ENCODE peak calls at places on chromosomes 5 and 9, in five cellular contexts. D is fibroblast of pulmonary artery, O is IMR-90, T is AG10803, I is AG09309. Z is an unnamed sample.

GRCh38 chr5:73160239-73160671 is 12.7 kb upstream of the TMEM174 start:
- DNase-seq in D (no peak), O (no peak), T (no peak), I (no peak), Z (no peak)

GRCh38 chr5:107670028-107670926 is 460 bp downstream of the EFNA5 start:
- DNase-seq in D (peak), O (peak), T (no peak), I (no peak), Z (no peak)

GRCh38 chr5:73448072-73448432 is 525 bp downstream of the FOXD1 start:
- DNase-seq in D (no peak), O (no peak), T (no peak), I (no peak), Z (no peak)

GRCh38 chr5:32934529-32934928 is 223.4 kb downstream of the NPR3 start:
- DNase-seq in D (no peak), O (no peak), T (no peak), I (no peak), Z (no peak)

GRCh38 chr5:147530801-147531389 is 21.0 kb upstream of the DPYSL3 start:
- DNase-seq in D (peak), O (peak), T (peak), I (peak), Z (peak)

GRCh38 chr9:114054191-114054690 is 23.9 kb downstream of the AMBP start:
- DNase-seq in D (no peak), O (no peak), T (no peak), I (no peak), Z (no peak)

GRCh38 chr5:10461904-10462542 is 20.3 kb downstream of the ROPN1L start:
- DNase-seq in D (no peak), O (no peak), T (peak), I (no peak), Z (no peak)

GRCh38 chr5:74326571-74327338 is 313.8 kb downstream of the ENC1 start:
- DNase-seq in D (peak), O (peak), T (peak), I (peak), Z (peak)

GRCh38 chr9:14910178-14910805 is at the start of gene FREM1:
- DNase-seq in D (peak), O (no peak), T (no peak), I (no peak), Z (peak)

GRCh38 chr9:138058181-138058580 is 180.6 kb downstream of the CACNA1B start:
- DNase-seq in D (no peak), O (no peak), T (no peak), I (no peak), Z (no peak)

GRCh38 chr5:144304683-144305082 is 134.0 kb downstream of the KCTD16 start:
- DNase-seq in D (no peak), O (no peak), T (no peak), I (no peak), Z (no peak)
- TF ChIP-seq CTCF in D (no peak), O (no peak), T (no peak), I (no peak), Z (no peak)

DNA sequence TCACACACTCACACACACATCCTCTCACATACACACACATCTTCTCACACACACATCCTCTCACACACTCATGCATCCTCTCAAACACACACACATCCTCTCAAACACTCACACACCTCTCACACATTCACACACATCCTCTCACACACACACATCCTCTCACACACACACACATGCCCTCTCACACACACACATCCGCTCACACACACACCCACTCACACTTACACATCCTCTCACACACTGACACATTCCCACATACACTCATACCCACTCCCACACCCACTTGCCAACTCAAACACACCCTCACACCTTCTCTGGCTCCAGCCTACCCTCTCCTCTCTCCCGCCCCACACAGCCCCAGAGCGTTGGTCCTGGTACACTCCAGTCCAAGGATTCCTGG is 127.9 kb upstream of the SLC30A5 start:
- DNase-seq in D (no peak), O (no peak), T (no peak), I (no peak), Z (no peak)
- H3K4me3 ChIP-seq in D (no peak), O (no peak), T (no peak), I (no peak), Z (no peak)

GRCh38 chr5:988316-988715 is 20.3 kb upstream of the NKD2 start:
- DNase-seq in D (no peak), O (no peak), T (no peak), I (no peak), Z (no peak)

GRCh38 chr5:994272-994607 is 14.4 kb upstream of the NKD2 start:
- DNase-seq in D (no peak), O (no peak), T (no peak), I (no peak), Z (no peak)

GRCh38 chr5:987761-988160 is 20.8 kb upstream of the NKD2 start:
- DNase-seq in D (no peak), O (no peak), T (no peak), I (no peak), Z (no peak)

GRCh38 chr5:991472-992267 is 16.9 kb upstream of the NKD2 start:
- DNase-seq in D (no peak), O (no peak), T (no peak), I (no peak), Z (no peak)

GRCh38 chr5:989961-990530 is 18.6 kb upstream of the NKD2 start:
- DNase-seq in D (peak), O (no peak), T (no peak), I (no peak), Z (peak)
- TF ChIP-seq CTCF in D (peak), O (no peak), T (no peak), I (no peak), Z (peak)

DNA sequence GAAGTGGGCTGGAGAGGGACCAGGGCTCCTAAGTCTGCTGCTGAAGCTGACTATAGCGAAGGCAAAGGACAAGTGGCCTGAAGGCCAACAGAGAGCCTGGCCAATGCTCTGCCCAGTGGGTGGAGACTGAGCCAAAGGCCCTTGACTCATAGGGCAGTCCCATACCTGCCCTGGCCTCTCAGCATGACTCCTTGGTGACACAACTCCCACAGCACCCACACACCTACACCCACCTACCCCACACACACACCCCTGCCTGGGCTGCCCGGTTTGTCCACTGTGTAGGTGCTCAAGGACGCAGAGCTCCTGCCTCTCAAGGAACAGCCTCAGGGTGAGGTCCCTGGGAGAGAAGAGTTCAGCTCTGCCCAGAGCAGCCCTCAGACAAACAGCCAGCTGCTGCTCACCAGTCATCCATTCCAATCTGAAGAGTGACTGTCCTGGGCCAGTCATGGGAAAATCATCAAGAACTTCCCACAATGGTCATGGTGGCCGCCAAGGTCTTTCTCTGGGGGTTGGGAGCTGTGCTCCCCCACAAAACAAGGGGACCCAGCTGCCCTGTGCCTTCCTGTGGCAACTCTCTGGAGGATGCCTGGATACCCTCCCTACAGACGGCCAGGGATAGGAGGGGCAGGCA is 5.0 kb downstream of the TNIP1 start:
- DNase-seq in D (no peak), O (peak), T (peak), I (no peak), Z (peak)
- H3K4me3 ChIP-seq in D (no peak), O (no peak), T (no peak), I (no peak), Z (no peak)

GRCh38 chr5:179119415-179120170 is 59.4 kb downstream of the ZNF354C start:
- DNase-seq in D (no peak), O (no peak), T (no peak), I (no peak), Z (no peak)

GRCh38 chr5:179115845-179116524 is 55.8 kb downstream of the ZNF354C start:
- DNase-seq in D (no peak), O (no peak), T (no peak), I (no peak), Z (no peak)

GRCh38 chr5:179120421-179120861 is 60.3 kb downstream of the ZNF354C start:
- DNase-seq in D (no peak), O (no peak), T (no peak), I (no peak), Z (no peak)

GRCh38 chr5:179118756-179119414 is 58.7 kb downstream of the ZNF354C start:
- DNase-seq in D (no peak), O (no peak), T (no peak), I (no peak), Z (no peak)

DNA sequence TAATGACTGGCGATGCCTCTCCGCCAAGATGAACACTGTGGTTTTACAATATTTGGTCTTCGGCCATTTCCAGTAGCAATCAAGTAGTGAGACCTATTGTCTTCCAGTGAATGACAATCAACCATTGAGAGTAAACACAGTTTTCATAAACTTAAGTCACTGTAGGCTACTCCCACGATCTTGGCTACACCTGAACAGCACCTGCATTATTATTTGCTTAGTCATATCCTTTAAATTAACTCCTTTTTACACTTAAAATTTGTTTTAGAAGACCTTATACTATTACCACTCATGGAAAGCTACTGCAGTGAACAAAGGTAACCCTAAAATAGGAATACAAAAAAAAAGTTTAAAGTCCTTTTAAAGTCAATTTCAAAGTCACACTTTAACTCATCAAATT is 58.2 kb downstream of the ZNF354C start:
- DNase-seq in D (no peak), O (no peak), T (no peak), I (no peak), Z (no peak)
- TF ChIP-seq CTCF in D (no peak), O (no peak), T (no peak), I (no peak), Z (no peak)

DNA sequence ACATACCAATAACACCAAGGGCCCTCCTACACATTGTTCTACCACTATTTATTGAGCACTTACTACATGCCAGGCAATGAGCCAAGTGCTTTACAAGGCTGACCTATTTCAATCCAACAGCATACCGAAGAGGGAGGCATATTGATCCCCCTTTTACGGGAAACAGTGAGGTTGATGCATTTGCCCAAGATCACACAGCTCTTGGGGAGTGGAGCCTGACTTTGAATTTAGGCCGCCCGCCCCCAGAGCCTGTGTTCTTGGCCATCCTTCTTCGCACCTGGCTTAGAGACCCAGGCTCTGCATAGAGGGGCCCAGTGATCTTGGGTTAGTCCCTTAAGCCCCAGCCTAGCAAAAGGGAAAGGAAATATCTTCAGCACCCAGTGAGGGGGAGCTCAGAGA is 158.1 kb upstream of the IER5L start:
- DNase-seq in D (peak), O (peak), T (peak), I (peak), Z (peak)
- H3K4me3 ChIP-seq in D (no peak), O (no peak), T (peak), I (peak), Z (no peak)

DNA sequence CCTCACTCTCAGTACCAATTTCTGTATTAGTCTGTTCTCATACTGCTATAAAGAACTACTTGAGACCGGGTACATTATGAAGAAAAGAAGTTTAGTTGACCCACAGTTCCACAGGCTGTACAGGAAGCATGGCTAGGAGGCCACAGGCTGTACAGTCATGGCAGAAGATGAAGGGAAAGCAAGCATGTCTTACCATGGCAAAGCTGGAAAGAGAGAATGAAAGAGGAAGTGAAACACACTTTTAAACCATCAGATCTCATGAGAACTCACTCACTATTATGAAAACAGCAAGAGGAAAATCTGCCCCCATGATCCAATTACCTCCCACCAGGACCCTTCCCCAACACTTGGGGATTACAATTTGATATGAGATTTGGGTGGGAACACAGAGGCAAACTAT is 698.8 kb downstream of the CDH9 start:
- DNase-seq in D (no peak), O (no peak), T (no peak), I (no peak), Z (no peak)
- TF ChIP-seq CTCF in D (no peak), O (no peak), T (no peak), I (no peak), Z (no peak)